ENCODE peak calls at places on chromosomes 1 and 21, in six cellular contexts. J, H, G, Z, R and W are unnamed samples. For H3K4me1, the result is how much of the 10 kb centered on the place peaks cover.

GRCh38 chr21:25637846-25638245 is 1.2 kb upstream of the JAM2 start:
- DNase-seq in Z (no peak), H (no peak), J (peak), G (no peak), R (no peak), W (no peak)

GRCh38 chr1:202282596-202283283 is 59.0 kb downstream of the UBE2T start:
- DNase-seq in Z (no peak), R (no peak), G (no peak), J (no peak), H (no peak), W (peak)

GRCh38 chr1:187306671-187307415 is 478.1 kb downstream of the PLA2G4A start:
- DNase-seq in G (no peak), Z (no peak), R (no peak), J (no peak), H (no peak), W (no peak)

GRCh38 chr1:224223819-224224714 is 41.0 kb downstream of the DEGS1 start:
- DNase-seq in Z (no peak), H (no peak), J (no peak), G (peak), R (no peak), W (peak)

GRCh38 chr1:28208818-28209441 is 23.9 kb downstream of the DNAJC8 start:
- DNase-seq in H (no peak), Z (no peak), G (peak), J (peak), R (peak), W (peak)

GRCh38 chr1:98028800-98029199 is 108.0 kb upstream of the DPYD start:
- DNase-seq in G (no peak), Z (no peak), R (no peak), J (no peak), H (no peak), W (no peak)

GRCh38 chr1:64195089-64195410 is 8.4 kb upstream of the UBE2U start:
- DNase-seq in R (no peak), G (no peak), J (no peak), H (no peak), Z (no peak), W (no peak)

GRCh38 chr1:43435146-43436145 is 18.3 kb downstream of the HYI start:
- DNase-seq in R (no peak), J (peak), H (no peak), G (peak), Z (no peak), W (no peak)

GRCh38 chr21:39863111-39863510 is 4.1 kb upstream of the PCP4 start:
- DNase-seq in H (no peak), J (no peak), R (no peak), Z (no peak), G (no peak), W (no peak)

GRCh38 chr1:41537257-41537656 is 52.8 kb upstream of the EDN2 start:
- DNase-seq in G (no peak), Z (no peak), R (no peak), J (no peak), H (no peak), W (peak)

GRCh38 chr1:225449261-225449660 is 21.4 kb upstream of the LBR start:
- DNase-seq in Z (no peak), J (no peak), H (no peak), G (no peak), R (no peak), W (no peak)

GRCh38 chr1:241068359-241068758 is 288.6 kb downstream of the RGS7 start:
- DNase-seq in H (no peak), J (no peak), R (no peak), Z (no peak), G (no peak), W (no peak)

GRCh38 chr1:230321741-230322420 is 104.3 kb downstream of the PGBD5 start:
- DNase-seq in G (no peak), R (no peak), H (no peak), Z (no peak), J (no peak), W (no peak)

GRCh38 chr1:40783001-40783905 is at the start of gene KCNQ4:
- DNase-seq in H (no peak), R (peak), G (no peak), Z (peak), J (peak), W (no peak)

GRCh38 chr1:192831706-192832355 is 23.0 kb downstream of the RGS2 start:
- DNase-seq in H (no peak), G (peak), J (no peak), Z (no peak), R (no peak), W (no peak)

GRCh38 chr1:222924140-222924706 is 109.4 kb downstream of the DISP1 start:
- DNase-seq in Z (no peak), J (no peak), G (peak), R (no peak), H (no peak), W (no peak)

GRCh38 chr1:235648407-235648907 is 1.1 kb downstream of the GNG4 start:
- DNase-seq in R (no peak), H (no peak), Z (no peak), J (peak), G (no peak), W (no peak)

GRCh38 chr1:174883361-174883760 is 116.4 kb upstream of the CACYBP start:
- DNase-seq in R (no peak), J (peak), G (peak), H (no peak), Z (no peak), W (peak)

GRCh38 chr1:210239295-210240155 is 6.9 kb downstream of the SERTAD4 start:
- DNase-seq in G (peak), J (peak), Z (no peak), H (no peak), R (no peak), W (peak)

GRCh38 chr21:34795152-34796141 is 126.7 kb downstream of the CLIC6 start:
- DNase-seq in R (no peak), H (no peak), Z (no peak), J (no peak), G (peak), W (peak)

GRCh38 chr1:154436433-154436832 is 31.3 kb downstream of the IL6R start:
- DNase-seq in R (no peak), J (no peak), H (no peak), G (no peak), Z (no peak), W (no peak)

GRCh38 chr1:64323054-64323453 is 119.6 kb downstream of the UBE2U start:
- DNase-seq in G (no peak), R (no peak), J (peak), Z (no peak), H (no peak), W (no peak)

GRCh38 chr1:248905949-248906740 is at the start of gene PGBD2:
- DNase-seq in J (peak), G (peak), H (peak), R (peak), Z (peak), W (peak)

GRCh38 chr1:41144285-41144684 is 97.8 kb downstream of the SCMH1 start:
- DNase-seq in G (no peak), H (no peak), Z (no peak), J (no peak), R (no peak), W (no peak)

GRCh38 chr1:178143730-178144343 is 49.9 kb downstream of the RASAL2 start:
- DNase-seq in G (peak), H (no peak), J (no peak), Z (no peak), R (no peak), W (peak)

GRCh38 chr1:183081402-183082110 is 58.3 kb downstream of the LAMC1 start:
- DNase-seq in G (no peak), H (no peak), R (no peak), Z (no peak), J (no peak), W (no peak)
- H3K4me1 ChIP-seq in G (under half), H (under half), R (under half), Z (under half), J (under half), W (under half)

DNA sequence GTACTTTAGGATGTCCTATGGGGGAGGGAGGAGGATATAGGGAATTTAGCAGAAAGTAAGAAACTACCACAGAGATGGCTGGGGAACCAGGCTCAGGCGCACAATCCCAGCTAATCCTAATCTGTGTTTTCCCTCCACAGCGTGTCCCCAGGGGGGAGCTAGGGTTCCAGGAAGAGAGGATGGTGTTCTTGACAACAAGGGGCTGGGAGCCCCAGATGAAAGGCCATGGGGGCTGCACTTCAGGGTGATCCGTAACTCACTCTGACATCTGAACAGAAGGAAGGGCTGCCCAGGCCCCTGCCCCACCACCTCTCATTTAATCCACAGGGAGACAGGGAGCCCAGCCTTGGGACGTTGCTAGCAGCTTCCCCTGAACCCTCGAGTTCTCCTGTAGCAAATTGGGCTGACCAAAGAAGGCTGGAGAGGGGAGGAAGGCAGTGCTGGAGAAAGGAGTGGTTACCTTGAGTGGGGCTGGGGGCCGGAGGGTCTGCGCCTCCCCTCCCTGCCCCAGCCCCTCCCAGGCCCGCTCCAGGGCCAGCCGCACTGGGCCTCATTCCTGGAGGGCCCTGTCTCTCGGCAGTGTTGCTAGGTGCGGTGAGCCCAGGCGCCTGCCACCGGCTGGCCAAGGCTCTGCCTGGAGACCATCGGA is 131.7 kb downstream of the TMEM53 start:
- DNase-seq in J (peak), R (no peak), H (no peak), G (no peak), Z (no peak), W (no peak)
- H2BK15ac ChIP-seq in J (no peak), R (no peak), H (no peak), G (no peak), Z (no peak), W (no peak)

GRCh38 chr21:26801524-26801923 is 43.7 kb downstream of the ADAMTS1 start:
- DNase-seq in G (peak), R (no peak), Z (no peak), H (no peak), J (no peak), W (peak)
- H3K4me2 ChIP-seq in G (peak), R (no peak), Z (no peak), H (no peak), J (no peak), W (no peak)

GRCh38 chr1:179875606-179876288 is 1.9 kb downstream of the TOR1AIP2 start:
- DNase-seq in H (no peak), G (no peak), R (no peak), Z (no peak), J (no peak), W (peak)

GRCh38 chr1:179870870-179871269 is 6.7 kb downstream of the TOR1AIP2 start:
- DNase-seq in R (no peak), H (no peak), J (no peak), G (no peak), Z (no peak), W (no peak)

GRCh38 chr1:179872558-179872957 is 5.0 kb downstream of the TOR1AIP2 start:
- DNase-seq in Z (no peak), H (no peak), G (no peak), J (no peak), R (no peak), W (no peak)

GRCh38 chr1:179873366-179873978 is 4.1 kb downstream of the TOR1AIP2 start:
- DNase-seq in R (no peak), Z (no peak), J (no peak), G (no peak), H (no peak), W (no peak)

GRCh38 chr1:179871940-179872339 is 5.7 kb downstream of the TOR1AIP2 start:
- DNase-seq in Z (no peak), G (no peak), R (no peak), J (no peak), H (no peak), W (no peak)
- H3K4me1 ChIP-seq in Z (under half), G (under half), R (under half), J (under half), H (under half), W (under half)

GRCh38 chr1:45015683-45016082 is 3.6 kb downstream of the UROD start:
- DNase-seq in Z (no peak), H (no peak), G (no peak), R (no peak), J (no peak), W (no peak)

GRCh38 chr1:45014403-45015028 is 2.5 kb downstream of the UROD start:
- DNase-seq in H (no peak), G (peak), R (peak), J (peak), Z (peak), W (peak)

GRCh38 chr1:45012639-45013278 is 705 bp downstream of the UROD start:
- DNase-seq in R (peak), H (no peak), Z (peak), J (peak), G (peak), W (peak)

GRCh38 chr1:45011837-45012638 is at the start of gene UROD:
- DNase-seq in G (peak), R (peak), J (peak), H (peak), Z (peak), W (peak)

DNA sequence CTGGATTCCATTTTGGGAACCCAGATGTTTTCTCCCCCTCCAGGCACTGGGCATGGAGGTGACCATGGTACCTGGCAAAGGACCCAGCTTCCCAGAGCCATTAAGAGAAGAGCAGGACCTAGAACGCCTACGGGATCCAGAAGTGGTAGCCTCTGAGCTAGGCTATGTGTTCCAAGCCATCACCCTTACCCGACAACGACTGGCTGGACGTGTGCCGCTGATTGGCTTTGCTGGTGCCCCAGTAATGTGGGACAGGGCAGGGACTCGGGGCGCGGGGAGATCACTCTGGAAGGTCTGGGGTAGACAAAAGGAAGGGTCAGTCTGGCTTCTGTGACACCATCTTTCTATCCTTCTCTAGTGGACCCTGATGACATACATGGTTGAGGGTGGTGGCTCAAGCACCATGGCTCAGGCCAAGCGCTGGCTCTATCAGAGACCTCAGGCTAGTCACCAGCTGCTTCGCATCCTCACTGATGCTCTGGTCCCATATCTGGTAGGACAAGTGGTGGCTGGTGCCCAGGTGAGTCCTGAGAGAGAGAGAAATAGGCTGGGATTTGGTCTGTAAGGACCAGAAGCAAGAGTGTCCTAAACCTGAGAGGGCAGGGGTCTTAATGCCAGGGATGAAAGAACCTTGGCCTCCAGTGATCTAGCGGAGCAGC is 1.6 kb downstream of the UROD start:
- DNase-seq in G (no peak), R (no peak), J (no peak), Z (no peak), H (no peak), W (no peak)
- H2BK15ac ChIP-seq in G (no peak), R (no peak), J (no peak), Z (no peak), H (no peak), W (no peak)